ENCODE peak calls at places on chromosomes 6 and 20, in six cellular contexts. One of them, this sample, is unnamed.
A peak's percentile ranks its signal among the peaks of the same experiment; 100 is the strongest.

GRCh38 chr6:137043710-137044365 is 927 bp downstream of the IL20RA start:
- DNase-seq in A549: peak; percentile 3
- DNase-seq in ovary: no peak
- DNase-seq in testis: peak; percentile 64
- DNase-seq in H54: no peak
- DNase-seq in stomach: peak; percentile 49
- DNase-seq in this sample: peak; percentile 18

GRCh38 chr6:107330190-107330589 is 129.2 kb downstream of the PDSS2 start:
- DNase-seq in ovary: no peak
- DNase-seq in testis: no peak
- DNase-seq in stomach: no peak
- DNase-seq in H54: no peak
- DNase-seq in A549: no peak
- DNase-seq in this sample: no peak

GRCh38 chr6:40251609-40252008 is 317.3 kb upstream of the MOCS1 start:
- DNase-seq in H54: no peak
- DNase-seq in testis: no peak
- DNase-seq in stomach: no peak
- DNase-seq in ovary: no peak
- DNase-seq in A549: no peak
- DNase-seq in this sample: no peak

GRCh38 chr6:127914240-127914639 is 13.4 kb upstream of the THEMIS start:
- DNase-seq in A549: no peak
- DNase-seq in testis: no peak
- DNase-seq in stomach: no peak
- DNase-seq in H54: no peak
- DNase-seq in ovary: no peak
- DNase-seq in this sample: no peak

GRCh38 chr20:58715709-58716475 is 23.3 kb downstream of the NPEPL1 start:
- DNase-seq in testis: no peak
- DNase-seq in A549: no peak
- DNase-seq in stomach: peak; percentile 24
- DNase-seq in H54: no peak
- DNase-seq in ovary: peak; percentile 15
- DNase-seq in this sample: no peak

GRCh38 chr20:39136145-39136544 is 174.0 kb downstream of the DHX35 start:
- DNase-seq in ovary: no peak
- DNase-seq in stomach: no peak
- DNase-seq in testis: no peak
- DNase-seq in H54: no peak
- DNase-seq in A549: no peak
- DNase-seq in this sample: no peak

GRCh38 chr6:137265574-137265973 is 46.4 kb upstream of the IFNGR1 start:
- DNase-seq in ovary: no peak
- DNase-seq in A549: no peak
- DNase-seq in H54: no peak
- DNase-seq in testis: no peak
- DNase-seq in stomach: no peak
- DNase-seq in this sample: no peak

GRCh38 chr6:135546680-135547418 is 49.3 kb upstream of the AHI1 start:
- DNase-seq in A549: no peak
- DNase-seq in H54: no peak
- DNase-seq in testis: no peak
- DNase-seq in ovary: peak; percentile 30
- DNase-seq in stomach: no peak
- DNase-seq in this sample: no peak

GRCh38 chr20:58800134-58800650 is 50.5 kb downstream of the GNAS-AS1 start:
- DNase-seq in H54: no peak
- DNase-seq in testis: no peak
- DNase-seq in ovary: no peak
- DNase-seq in A549: no peak
- DNase-seq in stomach: no peak
- DNase-seq in this sample: no peak

GRCh38 chr6:31495580-31495979 is 2.4 kb upstream of the MICB start:
- DNase-seq in stomach: no peak
- DNase-seq in A549: no peak
- DNase-seq in testis: no peak
- DNase-seq in ovary: no peak
- DNase-seq in H54: no peak
- DNase-seq in this sample: peak; percentile 28

GRCh38 chr20:38779247-38780097 is 26.0 kb upstream of the PPP1R16B start:
- DNase-seq in A549: no peak
- DNase-seq in stomach: no peak
- DNase-seq in ovary: no peak
- DNase-seq in testis: no peak
- DNase-seq in H54: no peak
- DNase-seq in this sample: no peak

GRCh38 chr20:57593134-57593886 is 26.9 kb downstream of the ZBP1 start:
- DNase-seq in stomach: no peak
- DNase-seq in A549: no peak
- DNase-seq in ovary: no peak
- DNase-seq in testis: no peak
- DNase-seq in H54: no peak
- DNase-seq in this sample: no peak

GRCh38 chr6:40845588-40845987 is 193.4 kb downstream of the UNC5CL start:
- DNase-seq in testis: peak; percentile 61
- DNase-seq in A549: peak; percentile 15
- DNase-seq in stomach: peak; percentile 53
- DNase-seq in H54: peak; percentile 28
- DNase-seq in ovary: peak; percentile 26
- DNase-seq in this sample: peak; percentile 44

GRCh38 chr6:113414511-113414910 is 442.6 kb upstream of the MARCKS start:
- DNase-seq in ovary: peak; percentile 21
- DNase-seq in stomach: peak; percentile 54
- DNase-seq in A549: peak; percentile 9
- DNase-seq in H54: peak; percentile 3
- DNase-seq in testis: peak; percentile 49
- DNase-seq in this sample: no peak

GRCh38 chr6:149746147-149746946 is at the start of gene NUP43:
- DNase-seq in A549: peak; percentile 81
- DNase-seq in testis: peak; percentile 96
- DNase-seq in stomach: peak; percentile 92
- DNase-seq in ovary: peak; percentile 92
- DNase-seq in H54: peak; percentile 57
- DNase-seq in this sample: peak; percentile 97

GRCh38 chr6:24899647-24900325 is 36.0 kb downstream of the RIPOR2 start:
- DNase-seq in A549: no peak
- DNase-seq in ovary: no peak
- DNase-seq in stomach: no peak
- DNase-seq in testis: no peak
- DNase-seq in H54: no peak
- DNase-seq in this sample: no peak

GRCh38 chr6:8159966-8160365 is 57.6 kb upstream of the EEF1E1 start:
- DNase-seq in ovary: no peak
- DNase-seq in H54: no peak
- DNase-seq in A549: no peak
- DNase-seq in stomach: no peak
- DNase-seq in testis: no peak
- DNase-seq in this sample: no peak

GRCh38 chr20:25280051-25280573 is 32.2 kb downstream of the PYGB start:
- DNase-seq in H54: no peak
- DNase-seq in ovary: no peak
- DNase-seq in stomach: peak; percentile 79
- DNase-seq in testis: peak; percentile 17
- DNase-seq in A549: no peak
- DNase-seq in this sample: no peak

GRCh38 chr20:25011831-25012241 is 19.3 kb upstream of the APMAP start:
- DNase-seq in H54: no peak
- DNase-seq in stomach: peak; percentile 48
- DNase-seq in ovary: peak; percentile 16
- DNase-seq in A549: no peak
- DNase-seq in testis: no peak
- DNase-seq in this sample: no peak

GRCh38 chr20:62735331-62735821 is 26.7 kb downstream of the NTSR1 start:
- DNase-seq in H54: no peak
- DNase-seq in ovary: no peak
- DNase-seq in testis: no peak
- DNase-seq in A549: no peak
- DNase-seq in stomach: no peak
- DNase-seq in this sample: no peak

GRCh38 chr6:85674604-85675003 is 31.9 kb upstream of the SYNCRIP start:
- DNase-seq in ovary: no peak
- DNase-seq in A549: no peak
- DNase-seq in stomach: no peak
- DNase-seq in H54: no peak
- DNase-seq in testis: no peak
- DNase-seq in this sample: peak; percentile 10

GRCh38 chr6:87908978-87909802 is 138.5 kb upstream of the SPACA1 start:
- DNase-seq in A549: no peak
- DNase-seq in H54: no peak
- DNase-seq in testis: no peak
- DNase-seq in stomach: no peak
- DNase-seq in ovary: no peak
- DNase-seq in this sample: no peak

GRCh38 chr20:58264271-58264670 is 35.8 kb upstream of the ANKRD60 start:
- DNase-seq in testis: no peak
- DNase-seq in H54: no peak
- DNase-seq in A549: no peak
- DNase-seq in stomach: no peak
- DNase-seq in ovary: no peak
- DNase-seq in this sample: no peak

GRCh38 chr6:32194825-32195651 is 2.6 kb upstream of the GPSM3 start:
- DNase-seq in H54: no peak
- DNase-seq in testis: peak; percentile 43
- DNase-seq in stomach: no peak
- DNase-seq in A549: peak; percentile 44
- DNase-seq in ovary: peak; percentile 52
- DNase-seq in this sample: peak; percentile 77

GRCh38 chr6:135088818-135089809 is 34.5 kb upstream of the HBS1L start:
- DNase-seq in stomach: no peak
- DNase-seq in ovary: no peak
- DNase-seq in H54: peak; percentile 1
- DNase-seq in testis: no peak
- DNase-seq in A549: peak; percentile 10
- DNase-seq in this sample: peak; percentile 90

GRCh38 chr6:44531447-44532015 is 144.0 kb downstream of the CDC5L start:
- DNase-seq in H54: no peak
- DNase-seq in stomach: no peak
- DNase-seq in A549: no peak
- DNase-seq in testis: no peak
- DNase-seq in ovary: no peak
- DNase-seq in this sample: no peak

GRCh38 chr6:44535967-44536366 is 148.5 kb downstream of the CDC5L start:
- DNase-seq in testis: no peak
- DNase-seq in ovary: no peak
- DNase-seq in stomach: no peak
- DNase-seq in A549: no peak
- DNase-seq in H54: no peak
- DNase-seq in this sample: no peak

GRCh38 chr6:44535446-44535845 is 147.9 kb downstream of the CDC5L start:
- DNase-seq in stomach: no peak
- DNase-seq in ovary: no peak
- DNase-seq in A549: no peak
- DNase-seq in testis: no peak
- DNase-seq in H54: no peak
- DNase-seq in this sample: no peak

GRCh38 chr6:44533221-44533820 is 145.8 kb downstream of the CDC5L start:
- DNase-seq in stomach: no peak
- DNase-seq in ovary: no peak
- DNase-seq in H54: no peak
- DNase-seq in A549: no peak
- DNase-seq in testis: no peak
- DNase-seq in this sample: no peak

DNA sequence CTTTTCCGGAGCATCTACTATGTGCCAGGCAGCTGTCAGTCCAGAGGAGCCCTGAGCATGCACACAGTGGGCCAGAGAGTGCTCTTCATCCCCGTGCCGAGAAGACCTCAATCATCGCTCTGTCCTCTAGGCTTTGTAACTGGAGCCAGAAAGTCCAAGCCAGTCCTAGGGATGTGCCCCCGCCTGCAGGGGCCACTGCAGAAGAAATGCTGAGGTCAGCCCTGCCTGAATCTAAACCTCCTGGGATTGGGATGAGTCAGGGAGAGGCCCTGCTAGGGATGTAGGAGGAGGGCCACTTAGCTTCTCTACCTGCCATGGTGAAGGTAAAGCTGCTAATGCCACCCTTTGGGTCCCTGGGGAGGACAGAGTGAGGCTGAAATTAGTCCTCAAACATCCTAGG is 146.8 kb downstream of the CDC5L start:
- DNase-seq in ovary: no peak
- DNase-seq in H54: no peak
- DNase-seq in A549: no peak
- DNase-seq in stomach: no peak
- DNase-seq in testis: no peak
- DNase-seq in this sample: no peak
- TF ChIP-seq POLR2A in ovary: no peak
- TF ChIP-seq POLR2A in H54: no peak
- TF ChIP-seq POLR2A in A549: no peak
- TF ChIP-seq POLR2A in stomach: no peak
- TF ChIP-seq POLR2A in testis: no peak
- TF ChIP-seq POLR2A in this sample: no peak

GRCh38 chr6:12356431-12356830 is 66.3 kb downstream of the EDN1 start:
- DNase-seq in H54: no peak
- DNase-seq in A549: no peak
- DNase-seq in testis: no peak
- DNase-seq in stomach: no peak
- DNase-seq in ovary: no peak
- DNase-seq in this sample: no peak
- TF ChIP-seq POLR2A in H54: no peak
- TF ChIP-seq POLR2A in A549: no peak
- TF ChIP-seq POLR2A in testis: no peak
- TF ChIP-seq POLR2A in stomach: no peak
- TF ChIP-seq POLR2A in ovary: no peak
- TF ChIP-seq POLR2A in this sample: no peak

GRCh38 chr20:1364106-1364505 is 28.7 kb downstream of the FKBP1A start:
- DNase-seq in A549: no peak
- DNase-seq in stomach: no peak
- DNase-seq in ovary: no peak
- DNase-seq in testis: no peak
- DNase-seq in H54: no peak
- DNase-seq in this sample: no peak

GRCh38 chr20:1368448-1369199 is 24.2 kb downstream of the FKBP1A start:
- DNase-seq in stomach: no peak
- DNase-seq in testis: no peak
- DNase-seq in ovary: no peak
- DNase-seq in H54: no peak
- DNase-seq in A549: no peak
- DNase-seq in this sample: no peak

GRCh38 chr20:1370548-1371110 is 22.2 kb downstream of the FKBP1A start:
- DNase-seq in H54: no peak
- DNase-seq in stomach: no peak
- DNase-seq in ovary: no peak
- DNase-seq in A549: no peak
- DNase-seq in testis: no peak
- DNase-seq in this sample: no peak

GRCh38 chr20:1369970-1370369 is 22.9 kb downstream of the FKBP1A start:
- DNase-seq in testis: no peak
- DNase-seq in H54: no peak
- DNase-seq in stomach: no peak
- DNase-seq in ovary: no peak
- DNase-seq in A549: no peak
- DNase-seq in this sample: no peak

GRCh38 chr20:1367479-1367878 is 25.4 kb downstream of the FKBP1A start:
- DNase-seq in testis: no peak
- DNase-seq in ovary: no peak
- DNase-seq in stomach: no peak
- DNase-seq in H54: no peak
- DNase-seq in A549: no peak
- DNase-seq in this sample: no peak
- TF ChIP-seq POLR2A in testis: no peak
- TF ChIP-seq POLR2A in ovary: no peak
- TF ChIP-seq POLR2A in stomach: no peak
- TF ChIP-seq POLR2A in H54: no peak
- TF ChIP-seq POLR2A in A549: no peak
- TF ChIP-seq POLR2A in this sample: no peak

GRCh38 chr6:169212897-169213813 is 40.5 kb downstream of the THBS2 start:
- DNase-seq in H54: peak; percentile 84
- DNase-seq in A549: peak; percentile 81
- DNase-seq in stomach: peak; percentile 92
- DNase-seq in testis: peak; percentile 92
- DNase-seq in ovary: peak; percentile 93
- DNase-seq in this sample: peak; percentile 81
- TF ChIP-seq POLR2A in H54: no peak
- TF ChIP-seq POLR2A in A549: peak; percentile 51
- TF ChIP-seq POLR2A in stomach: no peak
- TF ChIP-seq POLR2A in testis: no peak
- TF ChIP-seq POLR2A in ovary: peak; percentile 27
- TF ChIP-seq POLR2A in this sample: no peak